ENCODE peak calls at places on chromosomes 11 and 22, in five cellular contexts. One of them, this sample, is unnamed.

GRCh38 chr22:30010789-30011405 is 69.4 kb upstream of the HORMAD2 start:
- DNase-seq in ovary: no peak
- DNase-seq in H4: no peak
- DNase-seq in activated CD4-positive, alpha-beta T cell treated with anti-CD3 and anti-CD28 coated beads, Interleukin-2, amount 10 ng/mL, durations not matched to agents 7 days and 5 days: no peak
- DNase-seq in glomerular endothelial cell: no peak
- DNase-seq in this sample: no peak

GRCh38 chr11:45599161-45599943 is 66.1 kb downstream of the CHST1 start:
- DNase-seq in ovary: no peak
- DNase-seq in glomerular endothelial cell: no peak
- DNase-seq in H4: no peak
- DNase-seq in activated CD4-positive, alpha-beta T cell treated with anti-CD3 and anti-CD28 coated beads, Interleukin-2, amount 10 ng/mL, durations not matched to agents 7 days and 5 days: no peak
- DNase-seq in this sample: no peak

GRCh38 chr22:36371920-36372319 is 15.8 kb downstream of the MYH9 start:
- DNase-seq in H4: no peak
- DNase-seq in glomerular endothelial cell: no peak
- DNase-seq in activated CD4-positive, alpha-beta T cell treated with anti-CD3 and anti-CD28 coated beads, Interleukin-2, amount 10 ng/mL, durations not matched to agents 7 days and 5 days: no peak
- DNase-seq in ovary: no peak
- DNase-seq in this sample: no peak

GRCh38 chr11:842370-843002 is at the start of the genes POLR2L and TSPAN4:
- DNase-seq in H4: peak
- DNase-seq in activated CD4-positive, alpha-beta T cell treated with anti-CD3 and anti-CD28 coated beads, Interleukin-2, amount 10 ng/mL, durations not matched to agents 7 days and 5 days: peak
- DNase-seq in ovary: peak
- DNase-seq in glomerular endothelial cell: no peak
- DNase-seq in this sample: peak

GRCh38 chr11:25449100-25449499 is 882.8 kb upstream of the ANO3 start:
- DNase-seq in ovary: no peak
- DNase-seq in glomerular endothelial cell: no peak
- DNase-seq in activated CD4-positive, alpha-beta T cell treated with anti-CD3 and anti-CD28 coated beads, Interleukin-2, amount 10 ng/mL, durations not matched to agents 7 days and 5 days: no peak
- DNase-seq in H4: no peak
- DNase-seq in this sample: no peak

GRCh38 chr22:44325718-44326548 is 13.2 kb upstream of the SHISAL1 start:
- DNase-seq in activated CD4-positive, alpha-beta T cell treated with anti-CD3 and anti-CD28 coated beads, Interleukin-2, amount 10 ng/mL, durations not matched to agents 7 days and 5 days: no peak
- DNase-seq in H4: no peak
- DNase-seq in ovary: no peak
- DNase-seq in glomerular endothelial cell: peak
- DNase-seq in this sample: no peak

GRCh38 chr11:86632499-86633269 is 39.7 kb downstream of the ME3 start:
- DNase-seq in activated CD4-positive, alpha-beta T cell treated with anti-CD3 and anti-CD28 coated beads, Interleukin-2, amount 10 ng/mL, durations not matched to agents 7 days and 5 days: peak
- DNase-seq in ovary: no peak
- DNase-seq in glomerular endothelial cell: peak
- DNase-seq in H4: peak
- DNase-seq in this sample: no peak

GRCh38 chr11:10528121-10528520 is 12.9 kb downstream of the RNF141 start:
- DNase-seq in ovary: no peak
- DNase-seq in glomerular endothelial cell: no peak
- DNase-seq in H4: no peak
- DNase-seq in activated CD4-positive, alpha-beta T cell treated with anti-CD3 and anti-CD28 coated beads, Interleukin-2, amount 10 ng/mL, durations not matched to agents 7 days and 5 days: no peak
- DNase-seq in this sample: no peak

GRCh38 chr11:130648601-130649000 is 200.2 kb downstream of the ADAMTS15 start:
- DNase-seq in H4: no peak
- DNase-seq in ovary: peak
- DNase-seq in activated CD4-positive, alpha-beta T cell treated with anti-CD3 and anti-CD28 coated beads, Interleukin-2, amount 10 ng/mL, durations not matched to agents 7 days and 5 days: no peak
- DNase-seq in glomerular endothelial cell: no peak
- DNase-seq in this sample: no peak

GRCh38 chr11:57751676-57752253 is at the start of gene BTBD18:
- DNase-seq in glomerular endothelial cell: no peak
- DNase-seq in activated CD4-positive, alpha-beta T cell treated with anti-CD3 and anti-CD28 coated beads, Interleukin-2, amount 10 ng/mL, durations not matched to agents 7 days and 5 days: peak
- DNase-seq in H4: peak
- DNase-seq in ovary: no peak
- DNase-seq in this sample: peak

GRCh38 chr22:20524004-20524481 is 16.6 kb downstream of the MED15 start:
- DNase-seq in activated CD4-positive, alpha-beta T cell treated with anti-CD3 and anti-CD28 coated beads, Interleukin-2, amount 10 ng/mL, durations not matched to agents 7 days and 5 days: peak
- DNase-seq in ovary: no peak
- DNase-seq in glomerular endothelial cell: no peak
- DNase-seq in H4: no peak
- DNase-seq in this sample: peak

This sample was measured in RPMI8226.